ENCODE peak calls at places on chromosomes 12 and 14, in eight cellular contexts. D is HepG2, L is neural progenitor cell, T is SK-N-SH, Q is H9, W is hepatocyte, B is DND-41, R is GM23338. U is an unnamed sample. For H4K20me1, the result is how much of the 10 kb centered on the place peaks cover.

GRCh38 chr12:123119808-123120207 is 31.1 kb downstream of the PITPNM2 start:
- DNase-seq in D (no peak), L (no peak), T (no peak), Q (no peak), W (no peak), B (no peak), R (no peak), U (no peak)

GRCh38 chr12:51270067-51270846 is at the start of gene SMAGP:
- DNase-seq in D (peak), L (peak), T (peak), Q (peak), W (peak), B (peak), R (peak), U (peak)

GRCh38 chr14:68942281-68943035 is 36.6 kb downstream of the ACTN1 start:
- DNase-seq in D (no peak), L (no peak), T (no peak), Q (no peak), W (no peak), B (no peak), R (no peak), U (no peak)

GRCh38 chr12:28189774-28190320 is 409 bp upstream of the CCDC91 start:
- DNase-seq in D (no peak), L (no peak), T (no peak), Q (no peak), W (peak), B (no peak), R (no peak), U (no peak)

GRCh38 chr12:84874125-84874824 is 38.3 kb downstream of the SLC6A15 start:
- DNase-seq in D (peak), L (peak), T (peak), Q (no peak), W (peak), B (no peak), R (peak), U (peak)

GRCh38 chr12:109621864-109622485 is 48.4 kb downstream of the MVK start:
- DNase-seq in D (no peak), L (peak), T (peak), Q (no peak), W (no peak), B (no peak), R (peak), U (no peak)

GRCh38 chr12:104121001-104121400 is 17.0 kb downstream of the NFYB start:
- DNase-seq in D (no peak), L (no peak), T (no peak), Q (no peak), W (no peak), B (no peak), R (no peak), U (no peak)

GRCh38 chr12:113347-113746 is 46.8 kb downstream of the IQSEC3 start:
- DNase-seq in D (no peak), L (no peak), T (no peak), Q (no peak), W (no peak), B (no peak), R (no peak), U (no peak)

GRCh38 chr12:116442981-116443380 is 116.2 kb upstream of the MAP1LC3B2 start:
- DNase-seq in D (no peak), L (no peak), T (no peak), Q (no peak), W (peak), B (no peak), R (no peak), U (no peak)

GRCh38 chr12:74581439-74581838 is 43.8 kb downstream of the ATXN7L3B start:
- DNase-seq in D (no peak), L (no peak), T (no peak), Q (no peak), W (no peak), B (no peak), R (peak), U (no peak)

GRCh38 chr12:43336962-43337555 is 214.9 kb downstream of the ADAMTS20 start:
- DNase-seq in D (no peak), L (peak), T (peak), Q (no peak), W (peak), B (no peak), R (peak), U (peak)

GRCh38 chr14:99024926-99025325 is 247.1 kb downstream of the BCL11B start:
- DNase-seq in D (no peak), L (no peak), T (no peak), Q (no peak), W (no peak), B (no peak), R (no peak), U (no peak)

GRCh38 chr12:123471374-123472068 is 13.6 kb downstream of the SNRNP35 start:
- DNase-seq in D (peak), L (no peak), T (no peak), Q (no peak), W (peak), B (no peak), R (no peak), U (no peak)

GRCh38 chr14:99756796-99757195 is 36.4 kb upstream of the EML1 start:
- DNase-seq in D (no peak), L (no peak), T (no peak), Q (no peak), W (no peak), B (no peak), R (no peak), U (no peak)

GRCh38 chr14:92945959-92946846 is 23.3 kb downstream of the CHGA start:
- DNase-seq in D (no peak), L (no peak), T (peak), Q (no peak), W (no peak), B (no peak), R (no peak), U (no peak)

GRCh38 chr12:21992823-21993222 is 51.6 kb upstream of the ABCC9 start:
- DNase-seq in D (no peak), L (no peak), T (no peak), Q (no peak), W (no peak), B (peak), R (no peak), U (peak)

GRCh38 chr14:34971381-34971780 is 11.4 kb upstream of the SRP54 start:
- DNase-seq in D (no peak), L (no peak), T (no peak), Q (no peak), W (no peak), B (no peak), R (no peak), U (no peak)

GRCh38 chr12:117854339-117855012 is 114.3 kb downstream of the KSR2 start:
- DNase-seq in D (peak), L (peak), T (peak), Q (peak), W (peak), B (peak), R (peak), U (peak)

GRCh38 chr14:75736845-75737485 is 75.9 kb downstream of the TTLL5 start:
- DNase-seq in D (no peak), L (no peak), T (no peak), Q (no peak), W (no peak), B (no peak), R (no peak), U (no peak)

GRCh38 chr12:26318661-26319068 is 123.3 kb downstream of the SSPN start:
- DNase-seq in D (peak), L (no peak), T (no peak), Q (no peak), W (peak), B (no peak), R (no peak), U (peak)

GRCh38 chr14:26905219-26905618 is 307.4 kb upstream of the NOVA1 start:
- DNase-seq in D (no peak), L (no peak), T (no peak), Q (no peak), W (no peak), B (no peak), R (no peak), U (no peak)

GRCh38 chr14:91063119-91063518 is 2.7 kb upstream of the RPS6KA5 start:
- DNase-seq in D (peak), L (no peak), T (no peak), Q (no peak), W (no peak), B (peak), R (no peak), U (peak)

GRCh38 chr14:89654998-89655397 is 238.0 kb upstream of the FOXN3 start:
- DNase-seq in D (no peak), L (no peak), T (no peak), Q (no peak), W (no peak), B (no peak), R (no peak), U (no peak)

GRCh38 chr12:11951209-11951608 is 119.5 kb upstream of the BCL2L14 start:
- DNase-seq in D (no peak), L (no peak), T (no peak), Q (no peak), W (no peak), B (no peak), R (no peak), U (no peak)

GRCh38 chr14:22973217-22974032 is 8.9 kb downstream of the AJUBA start:
- DNase-seq in D (peak), L (peak), T (peak), Q (peak), W (peak), B (peak), R (peak), U (peak)

GRCh38 chr14:100116134-100116533 is 43.3 kb downstream of the DEGS2 start:
- DNase-seq in D (no peak), L (no peak), T (no peak), Q (no peak), W (no peak), B (no peak), R (no peak), U (no peak)

GRCh38 chr12:24488091-24488596 is 460.8 kb downstream of the BCAT1 start:
- DNase-seq in D (no peak), L (no peak), T (no peak), Q (no peak), W (no peak), B (no peak), R (no peak), U (no peak)

GRCh38 chr12:9342614-9343353 is 134.6 kb upstream of the PZP start:
- DNase-seq in D (peak), L (no peak), T (no peak), Q (no peak), W (no peak), B (no peak), R (no peak), U (no peak)

GRCh38 chr14:104784218-104784568 is 11.4 kb downstream of the AKT1 start:
- DNase-seq in D (no peak), L (no peak), T (no peak), Q (no peak), W (no peak), B (no peak), R (no peak), U (no peak)
- H3K4me2 ChIP-seq in D (no peak), L (no peak), T (no peak), Q (no peak), W (no peak), B (no peak), R (no peak), U (no peak)

GRCh38 chr12:100123316-100124095 is 19.2 kb downstream of the BLTP3B start:
- DNase-seq in D (no peak), L (no peak), T (peak), Q (no peak), W (no peak), B (no peak), R (no peak), U (no peak)
- H2AFZ ChIP-seq in D (no peak), L (no peak), T (no peak), Q (no peak), W (no peak), B (no peak), R (no peak), U (no peak)

GRCh38 chr14:66634876-66635275 is 126.9 kb downstream of the GPHN start:
- DNase-seq in D (peak), L (no peak), T (no peak), Q (no peak), W (no peak), B (no peak), R (no peak), U (no peak)

GRCh38 chr14:66636240-66636639 is 128.3 kb downstream of the GPHN start:
- DNase-seq in D (no peak), L (no peak), T (no peak), Q (no peak), W (no peak), B (no peak), R (no peak), U (no peak)

GRCh38 chr14:66638688-66639087 is 130.7 kb downstream of the GPHN start:
- DNase-seq in D (no peak), L (no peak), T (no peak), Q (no peak), W (no peak), B (no peak), R (no peak), U (no peak)

DNA sequence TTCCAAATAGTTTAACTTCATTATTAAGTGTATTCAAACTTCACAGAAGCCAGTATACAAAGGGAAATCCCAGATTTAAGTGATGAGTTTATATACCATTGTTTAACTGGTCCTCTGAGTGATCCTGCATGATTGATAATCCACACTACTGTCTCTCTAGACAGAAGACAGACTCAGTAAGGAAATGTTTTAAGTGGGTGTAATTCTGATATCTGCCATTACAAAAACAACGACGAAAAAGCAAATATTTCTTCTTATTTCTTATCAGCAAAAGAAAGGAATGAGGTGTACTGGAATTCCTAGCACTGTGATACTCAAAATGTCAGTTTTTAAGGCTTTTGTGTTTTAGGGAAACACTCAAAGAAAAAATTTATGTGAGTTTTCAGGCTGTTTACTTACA is 127.5 kb downstream of the GPHN start:
- DNase-seq in D (no peak), L (no peak), T (no peak), Q (no peak), W (no peak), B (no peak), R (no peak), U (no peak)
- H4K20me1 ChIP-seq in D (under half), L (under half), T (under half), Q (under half), W (under half), B (under half), R (under half), U (under half)

DNA sequence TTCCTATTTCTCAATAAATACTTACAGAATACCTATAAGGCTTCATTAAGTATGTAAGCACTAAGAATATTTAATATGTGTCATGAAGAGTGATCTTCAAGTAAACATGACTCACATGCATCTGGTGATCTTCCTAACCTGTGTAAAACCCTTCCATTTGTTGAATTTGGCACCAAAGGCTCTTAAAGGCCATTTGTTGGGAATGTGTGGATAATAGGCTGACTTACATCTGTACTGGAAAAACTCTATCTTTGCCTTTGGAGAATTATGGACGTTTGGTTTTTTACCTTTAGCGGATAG is 104.7 kb upstream of the AMN1 start:
- DNase-seq in D (no peak), L (no peak), T (no peak), Q (no peak), W (no peak), B (no peak), R (no peak), U (no peak)
- H3K4me2 ChIP-seq in D (no peak), L (no peak), T (no peak), Q (no peak), W (no peak), B (no peak), R (no peak), U (no peak)

GRCh38 chr12:53984901-53985357 is at the start of gene HOXC10:
- DNase-seq in D (peak), L (peak), T (peak), Q (peak), W (peak), B (peak), R (peak), U (peak)
- H2AFZ ChIP-seq in D (no peak), L (no peak), T (peak), Q (no peak), W (peak), B (no peak), R (peak), U (no peak)

GRCh38 chr12:62468935-62469334 is 2.3 kb downstream of the MON2 start:
- DNase-seq in D (no peak), L (no peak), T (no peak), Q (no peak), W (no peak), B (no peak), R (no peak), U (no peak)

GRCh38 chr12:62469704-62470103 is 3.1 kb downstream of the MON2 start:
- DNase-seq in D (no peak), L (no peak), T (no peak), Q (no peak), W (no peak), B (no peak), R (no peak), U (no peak)

GRCh38 chr12:62468394-62468793 is 1.8 kb downstream of the MON2 start:
- DNase-seq in D (no peak), L (no peak), T (no peak), Q (no peak), W (no peak), B (no peak), R (no peak), U (peak)

GRCh38 chr12:62471734-62472133 is 5.1 kb downstream of the MON2 start:
- DNase-seq in D (no peak), L (no peak), T (no peak), Q (no peak), W (no peak), B (no peak), R (no peak), U (no peak)

GRCh38 chr12:62472472-62472871 is 5.8 kb downstream of the MON2 start:
- DNase-seq in D (no peak), L (peak), T (no peak), Q (no peak), W (no peak), B (no peak), R (peak), U (no peak)
- H4K20me1 ChIP-seq in D (under half), L (under half), T (under half), Q (under half), W (under half), B (under half), R (under half), U (under half)

GRCh38 chr12:46652692-46653091 is 173.1 kb downstream of the SLC38A4 start:
- DNase-seq in D (no peak), L (no peak), T (no peak), Q (no peak), W (no peak), B (no peak), R (no peak), U (no peak)
- H3K4me2 ChIP-seq in D (no peak), L (no peak), T (no peak), Q (no peak), W (no peak), B (no peak), R (no peak), U (no peak)

GRCh38 chr12:130748786-130749185 is 32.7 kb upstream of the RIMBP2 start:
- DNase-seq in D (no peak), L (no peak), T (no peak), Q (no peak), W (no peak), B (no peak), R (no peak), U (no peak)

GRCh38 chr12:130744274-130744673 is 28.2 kb upstream of the RIMBP2 start:
- DNase-seq in D (no peak), L (no peak), T (no peak), Q (no peak), W (no peak), B (no peak), R (no peak), U (no peak)

GRCh38 chr12:130745921-130746320 is 29.8 kb upstream of the RIMBP2 start:
- DNase-seq in D (no peak), L (no peak), T (no peak), Q (no peak), W (no peak), B (no peak), R (no peak), U (no peak)

GRCh38 chr12:130743606-130744005 is 27.5 kb upstream of the RIMBP2 start:
- DNase-seq in D (no peak), L (no peak), T (no peak), Q (no peak), W (no peak), B (no peak), R (no peak), U (no peak)

GRCh38 chr12:130747867-130748740 is 32.0 kb upstream of the RIMBP2 start:
- DNase-seq in D (peak), L (peak), T (peak), Q (peak), W (peak), B (peak), R (peak), U (peak)
- H2AFZ ChIP-seq in D (no peak), L (peak), T (no peak), Q (no peak), W (no peak), B (peak), R (peak), U (no peak)

DNA sequence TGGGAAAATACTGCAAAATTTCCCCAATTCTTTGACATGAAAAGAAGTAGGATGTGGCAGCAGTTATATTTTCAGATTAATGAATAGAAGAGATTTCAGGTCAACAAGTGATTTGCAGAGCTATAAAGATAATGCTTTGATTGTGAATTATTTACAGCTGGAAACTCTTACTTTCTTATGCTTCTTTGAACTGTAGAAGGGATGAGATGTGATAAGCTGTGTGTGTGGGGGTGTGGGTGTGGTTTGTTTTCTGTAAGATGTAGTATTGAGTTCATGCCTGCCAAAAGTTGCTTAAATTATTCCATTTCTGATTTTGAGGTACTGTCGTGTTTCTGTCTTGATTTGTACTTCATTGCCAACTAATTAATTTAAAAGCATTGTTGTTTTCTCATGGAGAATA is 22.7 kb downstream of the AEBP2 start:
- DNase-seq in D (no peak), L (no peak), T (peak), Q (no peak), W (no peak), B (no peak), R (no peak), U (no peak)
- H4K20me1 ChIP-seq in D (under half), L (under half), T (half or more), Q (under half), W (under half), B (half or more), R (half or more), U (under half)

U was measured in Karpas-422.